ENCODE peak calls at places on chromosomes 4 and X, in six cellular contexts. D is MCF 10A; W is CD4-positive, CD25-positive, alpha-beta regulatory T cell; A is upper lobe of right lung; R is neural crest cell; Y is cardiac fibroblast. G is an unnamed sample.

GRCh38 chr4:1204828-1205591 is 32.6 kb upstream of the SPON2 start:
- DNase-seq in D (no peak), W (no peak), A (peak), R (no peak), Y (no peak), G (no peak)

GRCh38 chrX:19698125-19698524 is 182.8 kb upstream of the MAP3K15 start:
- DNase-seq in D (peak), W (no peak), A (no peak), R (no peak), Y (peak), G (no peak)

GRCh38 chr4:110900206-110900769 is 277.4 kb upstream of the PITX2 start:
- DNase-seq in D (no peak), W (no peak), A (no peak), R (no peak), Y (no peak), G (no peak)

GRCh38 chr4:174284181-174284886 is 623 bp downstream of the CEP44 start:
- DNase-seq in D (peak), W (no peak), A (no peak), R (no peak), Y (peak), G (no peak)

GRCh38 chr4:7020856-7021255 is 22.3 kb upstream of the TADA2B start:
- DNase-seq in D (no peak), W (no peak), A (no peak), R (no peak), Y (no peak), G (no peak)

GRCh38 chr4:78644744-78645330 is 93.3 kb downstream of the ANXA3 start:
- DNase-seq in D (peak), W (peak), A (no peak), R (peak), Y (peak), G (peak)

GRCh38 chrX:53290441-53291041 is 9.2 kb upstream of the IQSEC2 start:
- DNase-seq in D (no peak), W (no peak), A (no peak), R (no peak), Y (no peak), G (peak)

GRCh38 chr4:105951198-105951597 is 55.9 kb downstream of the NPNT start:
- DNase-seq in D (peak), W (no peak), A (no peak), R (no peak), Y (peak), G (no peak)

GRCh38 chr4:859496-859895 is 33.6 kb upstream of the CPLX1 start:
- DNase-seq in D (no peak), W (no peak), A (peak), R (no peak), Y (no peak), G (no peak)